ENCODE peak calls at places on chromosomes 11 and 22, in eight cellular contexts. One of them, this sample, is unnamed.

GRCh38 chr22:46433318-46433717 is 97.8 kb downstream of the TRMU start:
- DNase-seq in fibroblast of the aortic adventitia: no peak
- DNase-seq in mesothelial cell of epicardium: no peak
- DNase-seq in spleen: peak
- DNase-seq in uterus: no peak
- DNase-seq in AG10803: no peak
- DNase-seq in lower lobe of right lung: no peak
- DNase-seq in brain microvascular endothelial cell: no peak
- DNase-seq in this sample: no peak

GRCh38 chr22:48871176-48871840 is 956.4 kb downstream of the BRD1 start:
- DNase-seq in fibroblast of the aortic adventitia: no peak
- DNase-seq in mesothelial cell of epicardium: no peak
- DNase-seq in spleen: peak
- DNase-seq in uterus: no peak
- DNase-seq in AG10803: no peak
- DNase-seq in lower lobe of right lung: peak
- DNase-seq in brain microvascular endothelial cell: no peak
- DNase-seq in this sample: no peak

GRCh38 chr11:75066061-75066460 is 30.6 kb downstream of the OR2AT4 start:
- DNase-seq in fibroblast of the aortic adventitia: no peak
- DNase-seq in mesothelial cell of epicardium: no peak
- DNase-seq in spleen: no peak
- DNase-seq in uterus: no peak
- DNase-seq in AG10803: no peak
- DNase-seq in lower lobe of right lung: no peak
- DNase-seq in brain microvascular endothelial cell: peak
- DNase-seq in this sample: no peak

GRCh38 chr22:47596176-47596690 is 833.8 kb downstream of the TBC1D22A start:
- DNase-seq in fibroblast of the aortic adventitia: no peak
- DNase-seq in mesothelial cell of epicardium: no peak
- DNase-seq in spleen: no peak
- DNase-seq in uterus: no peak
- DNase-seq in AG10803: no peak
- DNase-seq in lower lobe of right lung: no peak
- DNase-seq in brain microvascular endothelial cell: no peak
- DNase-seq in this sample: no peak

GRCh38 chr11:60159284-60159683 is 23.6 kb downstream of the MS4A6A start:
- DNase-seq in fibroblast of the aortic adventitia: no peak
- DNase-seq in mesothelial cell of epicardium: no peak
- DNase-seq in spleen: no peak
- DNase-seq in uterus: no peak
- DNase-seq in AG10803: no peak
- DNase-seq in lower lobe of right lung: no peak
- DNase-seq in brain microvascular endothelial cell: no peak
- DNase-seq in this sample: no peak

GRCh38 chr11:114321621-114322257 is 25.5 kb downstream of the NNMT start:
- DNase-seq in fibroblast of the aortic adventitia: peak
- DNase-seq in mesothelial cell of epicardium: no peak
- DNase-seq in spleen: no peak
- DNase-seq in uterus: peak
- DNase-seq in AG10803: peak
- DNase-seq in lower lobe of right lung: no peak
- DNase-seq in brain microvascular endothelial cell: peak
- DNase-seq in this sample: peak

GRCh38 chr22:46876357-46876934 is 114.0 kb downstream of the TBC1D22A start:
- DNase-seq in fibroblast of the aortic adventitia: no peak
- DNase-seq in mesothelial cell of epicardium: no peak
- DNase-seq in spleen: no peak
- DNase-seq in uterus: no peak
- DNase-seq in AG10803: no peak
- DNase-seq in lower lobe of right lung: no peak
- DNase-seq in brain microvascular endothelial cell: no peak
- DNase-seq in this sample: no peak

GRCh38 chr11:100876826-100877545 is 189.9 kb downstream of the ARHGAP42 start:
- DNase-seq in fibroblast of the aortic adventitia: peak
- DNase-seq in mesothelial cell of epicardium: no peak
- DNase-seq in spleen: no peak
- DNase-seq in uterus: no peak
- DNase-seq in AG10803: peak
- DNase-seq in lower lobe of right lung: no peak
- DNase-seq in brain microvascular endothelial cell: peak
- DNase-seq in this sample: peak

GRCh38 chr11:14237333-14237988 is 121.5 kb downstream of the RRAS2 start:
- DNase-seq in fibroblast of the aortic adventitia: no peak
- DNase-seq in mesothelial cell of epicardium: no peak
- DNase-seq in spleen: peak
- DNase-seq in uterus: no peak
- DNase-seq in AG10803: no peak
- DNase-seq in lower lobe of right lung: no peak
- DNase-seq in brain microvascular endothelial cell: no peak
- DNase-seq in this sample: no peak

GRCh38 chr11:8766043-8766992 is 83.7 kb downstream of the RPL27A start:
- DNase-seq in fibroblast of the aortic adventitia: no peak
- DNase-seq in mesothelial cell of epicardium: no peak
- DNase-seq in spleen: no peak
- DNase-seq in uterus: peak
- DNase-seq in AG10803: peak
- DNase-seq in lower lobe of right lung: no peak
- DNase-seq in brain microvascular endothelial cell: peak
- DNase-seq in this sample: no peak

GRCh38 chr11:130068986-130069683 is 559 bp upstream of the APLP2 start:
- DNase-seq in fibroblast of the aortic adventitia: peak
- DNase-seq in mesothelial cell of epicardium: peak
- DNase-seq in spleen: peak
- DNase-seq in uterus: peak
- DNase-seq in AG10803: peak
- DNase-seq in lower lobe of right lung: no peak
- DNase-seq in brain microvascular endothelial cell: peak
- DNase-seq in this sample: peak
- TF ChIP-seq CTCF in fibroblast of the aortic adventitia: peak
- TF ChIP-seq CTCF in mesothelial cell of epicardium: no peak
- TF ChIP-seq CTCF in spleen: peak
- TF ChIP-seq CTCF in uterus: peak
- TF ChIP-seq CTCF in AG10803: peak
- TF ChIP-seq CTCF in lower lobe of right lung: peak
- TF ChIP-seq CTCF in brain microvascular endothelial cell: peak
- TF ChIP-seq CTCF in this sample: no peak

GRCh38 chr11:611001-611996 is 4.5 kb downstream of the IRF7 start:
- DNase-seq in fibroblast of the aortic adventitia: no peak
- DNase-seq in mesothelial cell of epicardium: no peak
- DNase-seq in spleen: no peak
- DNase-seq in uterus: no peak
- DNase-seq in AG10803: no peak
- DNase-seq in lower lobe of right lung: no peak
- DNase-seq in brain microvascular endothelial cell: no peak
- DNase-seq in this sample: no peak

GRCh38 chr11:613369-613968 is 2.3 kb downstream of the IRF7 start:
- DNase-seq in fibroblast of the aortic adventitia: no peak
- DNase-seq in mesothelial cell of epicardium: no peak
- DNase-seq in spleen: peak
- DNase-seq in uterus: peak
- DNase-seq in AG10803: peak
- DNase-seq in lower lobe of right lung: peak
- DNase-seq in brain microvascular endothelial cell: peak
- DNase-seq in this sample: no peak

GRCh38 chr11:612961-613300 is 2.8 kb downstream of the IRF7 start:
- DNase-seq in fibroblast of the aortic adventitia: no peak
- DNase-seq in mesothelial cell of epicardium: no peak
- DNase-seq in spleen: no peak
- DNase-seq in uterus: peak
- DNase-seq in AG10803: no peak
- DNase-seq in lower lobe of right lung: no peak
- DNase-seq in brain microvascular endothelial cell: no peak
- DNase-seq in this sample: no peak

GRCh38 chr11:614091-614582 is 1.6 kb downstream of the IRF7 start:
- DNase-seq in fibroblast of the aortic adventitia: no peak
- DNase-seq in mesothelial cell of epicardium: no peak
- DNase-seq in spleen: peak
- DNase-seq in uterus: peak
- DNase-seq in AG10803: no peak
- DNase-seq in lower lobe of right lung: no peak
- DNase-seq in brain microvascular endothelial cell: no peak
- DNase-seq in this sample: no peak

DNA sequence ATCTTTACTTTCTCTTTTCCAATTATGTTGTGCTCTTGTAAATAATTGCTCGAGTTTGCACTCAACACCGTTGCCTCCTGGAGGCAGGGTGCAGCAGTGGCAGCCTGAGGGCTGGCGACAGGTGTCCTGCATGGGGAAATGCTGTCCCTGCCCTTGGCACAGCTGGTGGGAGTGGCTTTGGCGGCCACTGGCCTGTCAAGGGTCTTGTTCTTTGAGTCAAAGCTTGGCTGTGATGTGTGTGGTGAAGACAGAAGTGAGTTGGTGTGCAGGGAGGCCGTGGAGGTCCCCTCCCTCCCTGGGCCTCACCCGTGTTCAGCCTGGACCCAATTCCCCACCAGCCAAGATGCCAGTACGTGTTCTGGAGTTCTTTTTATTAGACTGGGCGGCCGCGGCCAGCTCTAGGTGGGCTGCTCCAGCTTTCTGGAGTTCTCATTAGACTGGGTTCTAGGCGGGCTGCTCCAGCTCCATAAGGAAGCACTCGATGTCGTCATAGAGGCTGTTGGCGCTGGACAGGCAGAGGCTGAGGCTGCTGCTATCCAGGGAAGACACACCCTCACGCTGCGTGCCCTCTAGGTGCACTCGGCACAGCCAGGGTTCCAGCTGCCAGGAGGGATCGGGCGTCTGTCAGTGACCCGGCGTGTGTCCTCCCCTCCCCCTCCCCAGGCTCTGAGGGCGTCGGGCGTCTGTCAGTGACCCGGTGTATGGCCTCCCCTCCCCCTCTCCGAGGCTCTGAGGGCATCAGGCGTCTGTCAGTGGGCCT is 3.4 kb downstream of the IRF7 start:
- DNase-seq in fibroblast of the aortic adventitia: no peak
- DNase-seq in mesothelial cell of epicardium: no peak
- DNase-seq in spleen: no peak
- DNase-seq in uterus: peak
- DNase-seq in AG10803: peak
- DNase-seq in lower lobe of right lung: no peak
- DNase-seq in brain microvascular endothelial cell: no peak
- DNase-seq in this sample: no peak
- TF ChIP-seq CTCF in fibroblast of the aortic adventitia: peak
- TF ChIP-seq CTCF in mesothelial cell of epicardium: peak
- TF ChIP-seq CTCF in spleen: no peak
- TF ChIP-seq CTCF in uterus: no peak
- TF ChIP-seq CTCF in AG10803: peak
- TF ChIP-seq CTCF in lower lobe of right lung: no peak
- TF ChIP-seq CTCF in brain microvascular endothelial cell: peak
- TF ChIP-seq CTCF in this sample: peak

GRCh38 chr22:40244586-40244985 is 66.9 kb downstream of the TNRC6B start:
- DNase-seq in fibroblast of the aortic adventitia: no peak
- DNase-seq in mesothelial cell of epicardium: no peak
- DNase-seq in spleen: no peak
- DNase-seq in uterus: no peak
- DNase-seq in AG10803: no peak
- DNase-seq in lower lobe of right lung: no peak
- DNase-seq in brain microvascular endothelial cell: peak
- DNase-seq in this sample: no peak

GRCh38 chr22:40250608-40251007 is 72.9 kb downstream of the TNRC6B start:
- DNase-seq in fibroblast of the aortic adventitia: no peak
- DNase-seq in mesothelial cell of epicardium: no peak
- DNase-seq in spleen: no peak
- DNase-seq in uterus: no peak
- DNase-seq in AG10803: no peak
- DNase-seq in lower lobe of right lung: no peak
- DNase-seq in brain microvascular endothelial cell: no peak
- DNase-seq in this sample: no peak

GRCh38 chr22:40247976-40248375 is 70.3 kb downstream of the TNRC6B start:
- DNase-seq in fibroblast of the aortic adventitia: no peak
- DNase-seq in mesothelial cell of epicardium: no peak
- DNase-seq in spleen: no peak
- DNase-seq in uterus: no peak
- DNase-seq in AG10803: no peak
- DNase-seq in lower lobe of right lung: no peak
- DNase-seq in brain microvascular endothelial cell: no peak
- DNase-seq in this sample: no peak

GRCh38 chr22:40251106-40251505 is 73.4 kb downstream of the TNRC6B start:
- DNase-seq in fibroblast of the aortic adventitia: no peak
- DNase-seq in mesothelial cell of epicardium: no peak
- DNase-seq in spleen: no peak
- DNase-seq in uterus: no peak
- DNase-seq in AG10803: no peak
- DNase-seq in lower lobe of right lung: no peak
- DNase-seq in brain microvascular endothelial cell: no peak
- DNase-seq in this sample: no peak

DNA sequence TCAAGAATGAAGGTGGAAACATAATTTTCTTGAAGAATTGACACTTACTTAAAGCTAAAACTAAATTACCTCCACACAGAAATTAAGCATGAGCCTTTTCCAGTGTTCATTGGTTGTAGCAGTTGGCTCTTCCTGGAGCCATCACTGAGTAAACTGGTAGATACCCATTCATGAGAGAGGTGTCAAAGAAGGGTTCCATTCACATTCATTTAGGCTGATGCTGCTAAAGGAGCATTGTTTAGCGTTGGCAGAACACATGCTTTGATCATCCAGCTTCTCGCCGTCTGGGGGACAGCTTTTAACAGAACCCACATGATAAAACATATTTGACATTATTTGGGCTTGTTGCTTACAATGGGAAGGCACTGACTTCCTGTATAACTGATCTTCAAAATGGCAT is 71.6 kb downstream of the TNRC6B start:
- DNase-seq in fibroblast of the aortic adventitia: no peak
- DNase-seq in mesothelial cell of epicardium: no peak
- DNase-seq in spleen: no peak
- DNase-seq in uterus: no peak
- DNase-seq in AG10803: no peak
- DNase-seq in lower lobe of right lung: no peak
- DNase-seq in brain microvascular endothelial cell: no peak
- DNase-seq in this sample: no peak
- TF ChIP-seq CTCF in fibroblast of the aortic adventitia: no peak
- TF ChIP-seq CTCF in mesothelial cell of epicardium: no peak
- TF ChIP-seq CTCF in spleen: no peak
- TF ChIP-seq CTCF in uterus: no peak
- TF ChIP-seq CTCF in AG10803: no peak
- TF ChIP-seq CTCF in lower lobe of right lung: no peak
- TF ChIP-seq CTCF in brain microvascular endothelial cell: no peak
- TF ChIP-seq CTCF in this sample: no peak

GRCh38 chr11:30092518-30092917 is 75.7 kb upstream of the KCNA4 start:
- DNase-seq in fibroblast of the aortic adventitia: no peak
- DNase-seq in mesothelial cell of epicardium: no peak
- DNase-seq in spleen: no peak
- DNase-seq in uterus: no peak
- DNase-seq in AG10803: no peak
- DNase-seq in lower lobe of right lung: no peak
- DNase-seq in brain microvascular endothelial cell: no peak
- DNase-seq in this sample: no peak

GRCh38 chr11:30091246-30091645 is 74.4 kb upstream of the KCNA4 start:
- DNase-seq in fibroblast of the aortic adventitia: no peak
- DNase-seq in mesothelial cell of epicardium: no peak
- DNase-seq in spleen: no peak
- DNase-seq in uterus: no peak
- DNase-seq in AG10803: no peak
- DNase-seq in lower lobe of right lung: no peak
- DNase-seq in brain microvascular endothelial cell: no peak
- DNase-seq in this sample: no peak

DNA sequence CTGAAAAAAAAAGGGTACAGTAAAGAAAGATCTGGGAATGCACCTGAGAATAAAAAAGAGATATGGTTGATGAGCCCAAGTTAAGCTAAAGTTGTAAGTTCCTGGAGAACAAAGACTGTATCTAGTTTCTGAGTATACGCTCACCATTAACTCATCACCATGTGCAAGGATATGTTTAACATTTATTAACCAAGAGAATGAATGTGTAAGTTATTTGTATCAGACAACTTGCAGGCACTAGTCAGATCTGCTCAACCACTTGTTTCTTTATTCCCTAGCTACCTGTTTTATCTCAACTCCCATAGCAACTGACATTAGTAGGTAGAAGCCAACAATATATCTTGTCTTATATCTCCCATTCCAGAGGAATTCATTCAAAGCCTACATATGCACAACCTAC is 74.9 kb upstream of the KCNA4 start:
- DNase-seq in fibroblast of the aortic adventitia: no peak
- DNase-seq in mesothelial cell of epicardium: no peak
- DNase-seq in spleen: no peak
- DNase-seq in uterus: no peak
- DNase-seq in AG10803: no peak
- DNase-seq in lower lobe of right lung: no peak
- DNase-seq in brain microvascular endothelial cell: no peak
- DNase-seq in this sample: no peak
- TF ChIP-seq CTCF in fibroblast of the aortic adventitia: no peak
- TF ChIP-seq CTCF in mesothelial cell of epicardium: no peak
- TF ChIP-seq CTCF in spleen: no peak
- TF ChIP-seq CTCF in uterus: no peak
- TF ChIP-seq CTCF in AG10803: no peak
- TF ChIP-seq CTCF in lower lobe of right lung: no peak
- TF ChIP-seq CTCF in brain microvascular endothelial cell: no peak
- TF ChIP-seq CTCF in this sample: no peak